ENCODE peak calls at places on chromosomes 4 and X, in seven cellular contexts. J is NCI-H2171, P is SJSA1, E is EL, Z is naive B cell, C is lower leg skin, R is T-helper 1 cell. H is an unnamed sample.

GRCh38 chr4:28868831-28869230 is 1851.3 kb upstream of the PCDH7 start:
- DNase-seq in J (no peak), P (no peak), E (peak), Z (no peak), C (no peak), R (no peak), H (no peak)

GRCh38 chrX:2463973-2464676 is 36.7 kb downstream of the DHRSX start:
- DNase-seq in J (no peak), P (no peak), E (no peak), Z (no peak), C (no peak), R (no peak), H (no peak)

GRCh38 chr4:2258091-2259035 is 3.5 kb downstream of the MXD4 start:
- DNase-seq in J (no peak), P (peak), E (no peak), Z (no peak), C (peak), R (no peak), H (no peak)

GRCh38 chr4:70704333-70705145 is 16.2 kb downstream of the UTP3 start:
- DNase-seq in J (peak), P (peak), E (peak), Z (peak), C (peak), R (peak), H (peak)

GRCh38 chr4:156336516-156336915 is 382.9 kb upstream of the CTSO start:
- DNase-seq in J (no peak), P (no peak), E (peak), Z (no peak), C (no peak), R (no peak), H (no peak)

GRCh38 chr4:1516881-1517480 is 110.7 kb upstream of the NKX1-1 start:
- DNase-seq in J (no peak), P (no peak), E (no peak), Z (no peak), C (no peak), R (no peak), H (no peak)

GRCh38 chrX:150038977-150039599 is 100.8 kb upstream of the EOLA2 start:
- DNase-seq in J (no peak), P (no peak), E (peak), Z (no peak), C (no peak), R (no peak), H (no peak)

GRCh38 chr4:159229164-159229563 is 126.3 kb downstream of the RAPGEF2 start:
- DNase-seq in J (no peak), P (peak), E (peak), Z (no peak), C (no peak), R (no peak), H (no peak)

GRCh38 chr4:14111730-14112171 is 484.2 kb upstream of the BOD1L1 start:
- DNase-seq in J (no peak), P (no peak), E (peak), Z (no peak), C (no peak), R (no peak), H (no peak)

GRCh38 chr4:24594887-24595286 is 10.5 kb upstream of the DHX15 start:
- DNase-seq in J (no peak), P (no peak), E (peak), Z (no peak), C (no peak), R (no peak), H (no peak)

GRCh38 chrX:115147220-115147619 is 42.0 kb upstream of the RBMXL3 start:
- DNase-seq in J (no peak), P (no peak), E (peak), Z (no peak), C (no peak), R (no peak), H (peak)

GRCh38 chr4:47122592-47123291 is 91.4 kb downstream of the GABRB1 start:
- DNase-seq in J (peak), P (peak), E (peak), Z (peak), C (peak), R (no peak), H (peak)

GRCh38 chr4:94741304-94741703 is 16.5 kb upstream of the BMPR1B start:
- DNase-seq in J (no peak), P (no peak), E (no peak), Z (no peak), C (no peak), R (no peak), H (no peak)

GRCh38 chr4:36056128-36056527 is 188.2 kb downstream of the ARAP2 start:
- DNase-seq in J (no peak), P (no peak), E (no peak), Z (no peak), C (no peak), R (no peak), H (no peak)

GRCh38 chr4:41418444-41418843 is 119.5 kb upstream of the LIMCH1 start:
- DNase-seq in J (no peak), P (no peak), E (peak), Z (no peak), C (no peak), R (no peak), H (no peak)

GRCh38 chr4:76547167-76547760 is 112.2 kb downstream of the SHROOM3 start:
- DNase-seq in J (no peak), P (peak), E (peak), Z (no peak), C (no peak), R (no peak), H (no peak)

GRCh38 chr4:16725252-16725651 is 173.2 kb downstream of the LDB2 start:
- DNase-seq in J (no peak), P (no peak), E (no peak), Z (no peak), C (no peak), R (no peak), H (no peak)

GRCh38 chr4:27714073-27714472 is 853.4 kb downstream of the STIM2 start:
- DNase-seq in J (no peak), P (no peak), E (peak), Z (no peak), C (no peak), R (no peak), H (peak)

GRCh38 chrX:107537815-107538214 is 88.4 kb downstream of the FRMPD3 start:
- DNase-seq in J (no peak), P (peak), E (peak), Z (peak), C (no peak), R (peak), H (peak)

GRCh38 chrX:123833387-123833786 is 26.5 kb upstream of the XIAP start:
- DNase-seq in J (peak), P (peak), E (peak), Z (peak), C (peak), R (peak), H (peak)

GRCh38 chr4:182320580-182320979 is 77.4 kb downstream of the TENM3 start:
- DNase-seq in J (no peak), P (no peak), E (no peak), Z (no peak), C (no peak), R (no peak), H (no peak)

GRCh38 chr4:109435635-109436034 is 2.0 kb downstream of the SEC24B start:
- DNase-seq in J (no peak), P (no peak), E (no peak), Z (no peak), C (no peak), R (no peak), H (no peak)

GRCh38 chr4:69995526-69996016 is at the start of gene STATH:
- DNase-seq in J (no peak), P (no peak), E (no peak), Z (no peak), C (no peak), R (no peak), H (no peak)

GRCh38 chrX:10326578-10326977 is 169.8 kb downstream of the CLCN4 start:
- DNase-seq in J (no peak), P (no peak), E (peak), Z (no peak), C (no peak), R (no peak), H (peak)

GRCh38 chrX:39827959-39828358 is 269.8 kb downstream of the BCOR start:
- DNase-seq in J (peak), P (no peak), E (no peak), Z (peak), C (no peak), R (no peak), H (peak)

GRCh38 chr4:113699772-113700171 is 61.8 kb downstream of the CAMK2D start:
- DNase-seq in J (no peak), P (no peak), E (peak), Z (no peak), C (no peak), R (no peak), H (no peak)

GRCh38 chrX:22395372-22395771 is 122.7 kb downstream of the CBLL2 start:
- DNase-seq in J (no peak), P (no peak), E (peak), Z (no peak), C (no peak), R (no peak), H (no peak)

GRCh38 chr4:152896819-152897218 is 39.3 kb upstream of the FHDC1 start:
- DNase-seq in J (peak), P (no peak), E (no peak), Z (no peak), C (no peak), R (no peak), H (no peak)

GRCh38 chr4:10023806-10024205 is 2.5 kb upstream of the SLC2A9 start:
- DNase-seq in J (no peak), P (no peak), E (peak), Z (no peak), C (no peak), R (no peak), H (no peak)

GRCh38 chrX:1807301-1807731 is 192.5 kb downstream of the ASMT start:
- DNase-seq in J (peak), P (no peak), E (peak), Z (no peak), C (no peak), R (no peak), H (peak)